ENCODE peak calls at places on chromosome 2, in five cellular contexts. V, C, E, K and X are unnamed samples. For H3K4me1, the result is how much of the 10 kb centered on the place peaks cover.

GRCh38 chr2:203667838-203668237 is 38.6 kb upstream of the CD28 start:
- DNase-seq in V (no peak), C (no peak), E (no peak), K (no peak), X (no peak)

GRCh38 chr2:236049981-236050380 is 118.2 kb downstream of the GBX2 start:
- DNase-seq in V (no peak), C (no peak), E (no peak), K (no peak), X (no peak)

GRCh38 chr2:158935617-158936016 is 32.8 kb upstream of the TANC1 start:
- DNase-seq in V (no peak), C (no peak), E (no peak), K (no peak), X (no peak)

GRCh38 chr2:171160119-171160629 is 519 bp downstream of the TLK1 start:
- DNase-seq in V (peak), C (peak), E (peak), K (peak), X (peak)

GRCh38 chr2:241218131-241219029 is 29.9 kb downstream of the ANO7 start:
- DNase-seq in V (peak), C (no peak), E (peak), K (peak), X (peak)

GRCh38 chr2:84888401-84889276 is 7.8 kb upstream of the TRABD2A start:
- DNase-seq in V (peak), C (no peak), E (no peak), K (no peak), X (no peak)

GRCh38 chr2:174681983-174682577 is 82.2 kb downstream of the CHRNA1 start:
- DNase-seq in V (peak), C (peak), E (no peak), K (peak), X (peak)

GRCh38 chr2:10668402-10669012 is 21.3 kb downstream of the NOL10 start:
- DNase-seq in V (peak), C (no peak), E (peak), K (no peak), X (no peak)

GRCh38 chr2:230746213-230746612 is 33.6 kb downstream of the CAB39 start:
- DNase-seq in V (no peak), C (no peak), E (no peak), K (no peak), X (no peak)

GRCh38 chr2:59888015-59888414 is 665.4 kb downstream of the BCL11A start:
- DNase-seq in V (no peak), C (no peak), E (no peak), K (no peak), X (no peak)

GRCh38 chr2:68435605-68436004 is 31.5 kb downstream of the FBXO48 start:
- DNase-seq in V (no peak), C (no peak), E (no peak), K (no peak), X (no peak)

GRCh38 chr2:144510206-144510991 is 9.5 kb downstream of the ZEB2 start:
- DNase-seq in V (no peak), C (no peak), E (no peak), K (no peak), X (no peak)

GRCh38 chr2:177930916-177931315 is 141.7 kb downstream of the PDE11A start:
- DNase-seq in V (no peak), C (no peak), E (no peak), K (no peak), X (no peak)

GRCh38 chr2:123715467-123715982 is 309.6 kb upstream of the CNTNAP5 start:
- DNase-seq in V (no peak), C (no peak), E (peak), K (no peak), X (no peak)

GRCh38 chr2:12617366-12617765 is 99.4 kb upstream of the TRIB2 start:
- DNase-seq in V (no peak), C (no peak), E (no peak), K (no peak), X (no peak)

GRCh38 chr2:15195723-15196270 is 365.3 kb downstream of the NBAS start:
- DNase-seq in V (no peak), C (no peak), E (peak), K (no peak), X (no peak)

GRCh38 chr2:20537423-20538307 is 90.8 kb downstream of the RHOB start:
- DNase-seq in V (no peak), C (no peak), E (no peak), K (no peak), X (no peak)

GRCh38 chr2:2536416-2537056 is 205.5 kb upstream of the MYT1L start:
- DNase-seq in V (no peak), C (no peak), E (no peak), K (no peak), X (no peak)

GRCh38 chr2:11491348-11491930 is 25.5 kb upstream of the E2F6 start:
- DNase-seq in V (no peak), C (no peak), E (no peak), K (no peak), X (no peak)

GRCh38 chr2:239355724-239356123 is 45.1 kb downstream of the HDAC4 start:
- DNase-seq in V (no peak), C (no peak), E (no peak), K (peak), X (no peak)

GRCh38 chr2:105329197-105329554 is 359 bp downstream of the TGFBRAP1 start:
- DNase-seq in V (no peak), C (no peak), E (no peak), K (no peak), X (peak)

GRCh38 chr2:198055726-198056125 is 251.3 kb downstream of the PLCL1 start:
- DNase-seq in V (no peak), C (no peak), E (no peak), K (no peak), X (no peak)
- H3K4me1 ChIP-seq in V (under half), C (under half), E (under half), K (under half), X (under half)

DNA sequence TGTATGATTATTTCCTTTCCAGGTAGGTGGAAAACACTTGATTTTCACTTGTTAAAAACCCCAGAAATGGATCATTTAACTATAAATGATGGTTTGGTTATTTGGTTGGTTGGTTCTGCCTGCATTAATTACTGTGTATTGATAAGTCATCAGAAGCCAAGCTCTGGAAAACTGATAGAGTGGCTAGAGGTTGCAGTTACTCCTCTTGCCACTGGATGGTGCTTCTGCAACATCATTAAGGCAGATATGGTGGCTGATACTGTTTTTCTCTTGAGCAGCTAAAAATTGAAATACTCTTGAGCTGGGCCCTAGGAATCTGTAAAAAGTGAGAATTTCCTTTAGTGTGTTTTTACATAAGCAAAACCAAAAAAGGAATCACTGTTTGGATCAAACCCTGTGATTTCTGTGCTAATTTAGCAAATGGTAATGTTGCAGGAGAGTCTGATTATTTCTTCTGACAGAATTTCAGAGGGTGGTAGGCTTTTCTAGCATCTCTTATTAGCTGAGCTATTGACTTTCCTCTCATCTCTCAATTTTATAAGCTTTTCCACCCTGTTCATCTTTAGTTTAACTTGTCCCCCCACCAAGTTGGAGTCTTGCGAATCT is 54.3 kb downstream of the RAB10 start:
- DNase-seq in V (peak), C (no peak), E (peak), K (no peak), X (no peak)
- TF ChIP-seq CTCF in V (peak), C (peak), E (peak), K (peak), X (peak)

GRCh38 chr2:160652236-160652635 is 158.6 kb upstream of the RBMS1 start:
- DNase-seq in V (peak), C (peak), E (no peak), K (no peak), X (no peak)

GRCh38 chr2:160650196-160651108 is 156.8 kb upstream of the RBMS1 start:
- DNase-seq in V (peak), C (no peak), E (peak), K (no peak), X (no peak)

GRCh38 chr2:160647967-160648685 is 154.5 kb upstream of the RBMS1 start:
- DNase-seq in V (peak), C (no peak), E (no peak), K (no peak), X (no peak)

GRCh38 chr2:160649698-160650097 is 156.1 kb upstream of the RBMS1 start:
- DNase-seq in V (no peak), C (no peak), E (no peak), K (no peak), X (no peak)

DNA sequence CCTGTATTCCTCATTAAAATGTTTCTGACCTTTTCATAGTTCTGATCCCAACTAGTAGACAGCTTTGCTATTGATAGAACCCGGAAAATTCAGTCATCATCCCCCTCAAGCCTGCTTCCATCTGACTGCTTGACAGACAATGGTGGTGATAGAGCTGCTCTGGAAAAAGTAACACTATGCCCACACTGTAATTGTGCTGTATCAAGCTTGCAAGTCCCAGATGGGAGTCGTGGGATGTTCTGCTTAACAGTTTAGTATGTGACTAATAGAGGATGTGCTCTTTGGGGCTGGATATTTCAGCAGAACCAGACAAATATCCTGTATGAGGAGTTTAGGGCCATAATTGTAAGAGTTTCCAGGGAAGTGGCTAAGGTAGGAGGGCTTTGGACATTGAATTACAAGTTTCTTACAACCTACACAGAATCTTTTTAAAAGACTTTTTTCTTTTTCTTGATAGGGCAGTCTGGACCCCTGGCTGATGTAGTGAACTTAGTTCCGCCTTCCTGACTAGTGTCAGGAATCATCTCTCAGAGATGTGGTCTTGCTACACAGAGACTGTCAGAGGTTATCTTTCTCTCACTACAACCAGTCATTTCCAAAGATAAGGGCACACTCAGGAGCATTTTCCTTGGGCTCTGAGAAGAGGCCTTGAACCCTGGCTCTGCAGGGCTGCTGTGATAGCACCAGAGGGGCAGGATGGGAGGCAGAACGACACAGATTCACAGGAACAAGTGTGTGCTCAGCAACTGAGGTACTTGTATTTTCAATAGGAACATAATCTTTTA is 158.0 kb upstream of the RBMS1 start:
- DNase-seq in V (no peak), C (no peak), E (peak), K (no peak), X (no peak)
- H3K4me1 ChIP-seq in V (under half), C (under half), E (half or more), K (under half), X (under half)

GRCh38 chr2:112679484-112679883 is 33.7 kb downstream of the SLC20A1 start:
- DNase-seq in V (no peak), C (no peak), E (peak), K (no peak), X (peak)
- TF ChIP-seq CTCF in V (no peak), C (no peak), E (no peak), K (no peak), X (no peak)

DNA sequence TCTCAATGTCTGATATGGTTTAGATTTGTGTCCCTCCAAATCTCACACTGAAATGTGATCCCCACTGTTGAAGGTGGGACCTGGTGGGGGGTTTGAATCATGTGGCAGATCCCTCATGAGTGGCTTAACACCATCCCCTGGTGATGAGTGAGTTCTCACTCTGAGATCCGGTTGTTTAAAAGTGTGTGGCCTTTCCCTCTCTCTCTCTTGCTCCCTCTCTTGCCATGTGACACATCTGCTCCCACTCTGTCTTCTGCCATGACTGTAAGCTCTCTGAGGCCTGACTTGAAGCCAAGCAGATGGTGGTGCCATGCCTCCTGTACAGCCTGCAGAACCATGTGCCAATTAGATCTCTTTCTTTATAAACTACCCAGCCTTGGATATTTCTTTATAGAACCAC is 108.8 kb downstream of the RBMS1 start:
- DNase-seq in V (no peak), C (no peak), E (no peak), K (no peak), X (no peak)
- H3K4me1 ChIP-seq in V (under half), C (under half), E (under half), K (under half), X (half or more)